ENCODE peak calls at places on chromosomes 1 and 21, in ten cellular contexts. I is spleen, R is uterus, H is choroid plexus epithelial cell, N is colonic mucosa, Q is Peyer's patch, A is OCI-LY7, K is PC-3, X is astrocyte of the spinal cord, V is K562. P is an unnamed sample.

GRCh38 chr1:194295690-194296089 is 1109.3 kb upstream of the B3GALT2 start:
- DNase-seq in I (no peak), R (no peak), H (peak), N (peak), Q (no peak), A (peak), K (peak), X (peak), V (peak), P (peak)

GRCh38 chr21:41980561-41980960 is 26.7 kb upstream of the C2CD2 start:
- DNase-seq in I (no peak), R (no peak), H (no peak), N (no peak), Q (no peak), A (no peak), K (no peak), X (no peak), V (no peak), P (no peak)

GRCh38 chr1:232597721-232598120 is 32.2 kb downstream of the SIPA1L2 start:
- DNase-seq in I (no peak), R (no peak), H (no peak), N (no peak), Q (no peak), A (peak), K (no peak), X (no peak), V (no peak), P (no peak)

GRCh38 chr1:212975607-212975918 is 25.2 kb downstream of the VASH2 start:
- DNase-seq in I (no peak), R (peak), H (no peak), N (no peak), Q (no peak), A (no peak), K (no peak), X (no peak), V (no peak), P (no peak)

GRCh38 chr21:21921410-21922232 is 923.4 kb downstream of the NCAM2 start:
- DNase-seq in I (no peak), R (no peak), H (peak), N (no peak), Q (no peak), A (peak), K (peak), X (peak), V (peak), P (peak)

GRCh38 chr1:193909406-193909805 is 723.0 kb upstream of the B3GALT2 start:
- DNase-seq in I (no peak), R (no peak), H (no peak), N (no peak), Q (no peak), A (no peak), K (no peak), X (no peak), V (no peak), P (no peak)

GRCh38 chr1:2591581-2592261 is 5.1 kb downstream of the PRXL2B start:
- DNase-seq in I (peak), R (peak), H (no peak), N (no peak), Q (peak), A (no peak), K (no peak), X (no peak), V (no peak), P (no peak)

GRCh38 chr1:208211901-208212843 is 32.0 kb downstream of the PLXNA2 start:
- DNase-seq in I (no peak), R (no peak), H (no peak), N (no peak), Q (no peak), A (no peak), K (no peak), X (no peak), V (no peak), P (no peak)

DNA sequence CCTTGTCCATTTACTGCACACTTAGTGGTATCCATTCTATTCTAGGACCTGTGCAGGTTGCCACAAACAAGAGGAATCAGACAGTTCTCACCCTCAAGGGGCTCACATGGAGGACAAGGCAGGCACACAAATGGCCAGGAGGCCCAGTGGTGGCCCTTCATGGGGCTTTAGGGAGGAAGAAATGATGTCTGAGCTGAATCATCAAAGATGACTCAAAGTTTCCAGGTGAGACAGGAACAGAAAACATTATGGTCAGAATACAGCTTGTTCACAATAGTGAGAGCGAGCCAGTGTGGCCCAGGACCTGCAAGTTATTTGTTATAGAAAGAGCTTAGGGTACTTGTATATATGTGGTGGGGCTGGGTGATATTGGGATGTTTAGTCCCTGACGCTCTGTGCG is 26.4 kb downstream of the SHISAL2A start:
- DNase-seq in I (no peak), R (no peak), H (no peak), N (no peak), Q (no peak), A (no peak), K (peak), X (no peak), V (no peak), P (no peak)
- H3K4me3 ChIP-seq in I (no peak), R (no peak), H (no peak), N (no peak), Q (no peak), A (no peak), K (no peak), X (no peak), V (no peak), P (no peak)

GRCh38 chr1:206591236-206591635 is 21.0 kb downstream of the EIF2D start:
- DNase-seq in I (no peak), R (no peak), H (peak), N (no peak), Q (no peak), A (no peak), K (no peak), X (no peak), V (no peak), P (peak)

GRCh38 chr1:206588492-206588891 is 23.8 kb downstream of the EIF2D start:
- DNase-seq in I (no peak), R (no peak), H (peak), N (no peak), Q (no peak), A (no peak), K (no peak), X (no peak), V (no peak), P (no peak)

GRCh38 chr1:206591696-206592095 is 20.6 kb downstream of the EIF2D start:
- DNase-seq in I (no peak), R (no peak), H (no peak), N (no peak), Q (no peak), A (no peak), K (no peak), X (no peak), V (no peak), P (no peak)

GRCh38 chr1:206589206-206589605 is 23.1 kb downstream of the EIF2D start:
- DNase-seq in I (no peak), R (peak), H (peak), N (no peak), Q (no peak), A (no peak), K (peak), X (peak), V (no peak), P (peak)

GRCh38 chr1:206590025-206590834 is 22.0 kb downstream of the EIF2D start:
- DNase-seq in I (no peak), R (no peak), H (peak), N (no peak), Q (no peak), A (no peak), K (peak), X (peak), V (peak), P (peak)
- TF ChIP-seq CTCF in I (no peak), R (no peak), H (peak), N (no peak), Q (peak), A (peak), K (peak), X (peak), V (peak), P (peak)

DNA sequence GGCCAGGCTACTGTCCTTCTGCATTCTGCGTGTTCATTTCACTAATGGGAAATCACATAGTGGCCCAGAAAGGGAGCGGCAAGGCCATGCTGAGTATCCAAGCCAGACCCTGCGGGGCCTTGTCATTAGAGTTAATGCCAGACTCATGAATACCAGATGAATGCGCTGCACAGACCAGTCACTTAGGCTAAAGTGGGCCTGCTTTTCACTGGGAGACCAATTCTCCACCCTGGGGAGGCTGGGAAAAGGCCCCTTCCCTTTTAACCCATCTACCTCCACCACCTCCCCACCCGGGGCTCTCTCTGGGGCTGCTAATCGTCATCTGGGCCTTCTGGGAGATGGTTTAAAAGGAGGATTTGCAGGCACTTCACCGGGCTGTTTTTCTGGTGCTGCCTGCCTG is 17.1 kb upstream of the GRIK3 start:
- DNase-seq in I (no peak), R (no peak), H (no peak), N (no peak), Q (no peak), A (no peak), K (no peak), X (no peak), V (no peak), P (no peak)
- H3K4me3 ChIP-seq in I (no peak), R (no peak), H (no peak), N (no peak), Q (no peak), A (no peak), K (no peak), X (no peak), V (no peak), P (no peak)

GRCh38 chr1:161177112-161177935 is at the start of gene B4GALT3:
- DNase-seq in I (peak), R (peak), H (peak), N (peak), Q (peak), A (peak), K (peak), X (peak), V (peak), P (peak)
- TF ChIP-seq CTCF in I (no peak), R (peak), H (no peak), N (no peak), Q (no peak), A (peak), K (no peak), X (no peak), V (peak), P (no peak)

DNA sequence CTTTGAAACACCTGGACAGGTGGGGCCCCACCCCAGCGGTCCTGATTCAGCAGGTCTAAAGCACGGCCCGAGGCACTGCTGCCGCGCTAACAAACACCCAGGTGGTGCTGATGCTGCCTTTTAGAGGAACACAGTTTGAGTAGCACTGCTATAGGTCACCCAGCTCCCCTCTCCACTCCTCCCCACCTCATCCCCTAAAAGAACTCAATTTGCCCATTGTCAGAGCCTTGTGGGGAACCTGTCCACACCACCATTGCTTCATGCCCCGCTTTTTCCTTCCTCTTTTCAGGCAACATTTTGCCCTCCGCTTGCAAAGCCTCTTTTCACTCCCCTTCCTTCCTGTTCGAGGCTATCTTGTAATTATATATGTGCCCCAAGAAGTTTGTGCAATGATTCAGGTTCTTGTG is 26.2 kb upstream of the PADI4 start:
- DNase-seq in I (peak), R (no peak), H (no peak), N (no peak), Q (no peak), A (no peak), K (no peak), X (no peak), V (no peak), P (no peak)
- H3K4me3 ChIP-seq in I (no peak), R (no peak), H (no peak), N (no peak), Q (no peak), A (no peak), K (no peak), X (no peak), V (no peak), P (no peak)

DNA sequence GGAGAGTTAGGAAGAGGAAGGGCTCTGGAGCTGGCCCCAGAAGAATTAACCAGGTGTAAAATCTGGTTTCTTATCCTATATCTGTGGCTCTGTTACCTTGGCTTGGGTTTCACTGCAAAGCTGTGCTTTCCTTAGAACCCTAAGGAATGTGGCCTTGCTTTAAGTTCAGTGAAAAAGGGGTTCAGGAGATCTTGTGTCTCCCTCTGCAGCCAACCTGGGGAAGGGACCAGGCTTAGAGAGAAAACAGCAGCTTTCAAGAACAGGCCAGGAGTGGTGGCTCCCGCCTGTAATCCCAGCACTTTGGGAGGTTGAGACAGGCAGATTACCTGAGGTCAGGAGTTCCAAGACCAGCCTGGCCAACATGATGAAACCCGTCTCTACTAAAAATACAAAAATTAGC is 16.1 kb upstream of the MYCL start:
- DNase-seq in I (no peak), R (no peak), H (peak), N (no peak), Q (no peak), A (no peak), K (no peak), X (no peak), V (no peak), P (no peak)
- TF ChIP-seq CTCF in I (no peak), R (no peak), H (peak), N (no peak), Q (no peak), A (no peak), K (no peak), X (no peak), V (peak), P (no peak)

DNA sequence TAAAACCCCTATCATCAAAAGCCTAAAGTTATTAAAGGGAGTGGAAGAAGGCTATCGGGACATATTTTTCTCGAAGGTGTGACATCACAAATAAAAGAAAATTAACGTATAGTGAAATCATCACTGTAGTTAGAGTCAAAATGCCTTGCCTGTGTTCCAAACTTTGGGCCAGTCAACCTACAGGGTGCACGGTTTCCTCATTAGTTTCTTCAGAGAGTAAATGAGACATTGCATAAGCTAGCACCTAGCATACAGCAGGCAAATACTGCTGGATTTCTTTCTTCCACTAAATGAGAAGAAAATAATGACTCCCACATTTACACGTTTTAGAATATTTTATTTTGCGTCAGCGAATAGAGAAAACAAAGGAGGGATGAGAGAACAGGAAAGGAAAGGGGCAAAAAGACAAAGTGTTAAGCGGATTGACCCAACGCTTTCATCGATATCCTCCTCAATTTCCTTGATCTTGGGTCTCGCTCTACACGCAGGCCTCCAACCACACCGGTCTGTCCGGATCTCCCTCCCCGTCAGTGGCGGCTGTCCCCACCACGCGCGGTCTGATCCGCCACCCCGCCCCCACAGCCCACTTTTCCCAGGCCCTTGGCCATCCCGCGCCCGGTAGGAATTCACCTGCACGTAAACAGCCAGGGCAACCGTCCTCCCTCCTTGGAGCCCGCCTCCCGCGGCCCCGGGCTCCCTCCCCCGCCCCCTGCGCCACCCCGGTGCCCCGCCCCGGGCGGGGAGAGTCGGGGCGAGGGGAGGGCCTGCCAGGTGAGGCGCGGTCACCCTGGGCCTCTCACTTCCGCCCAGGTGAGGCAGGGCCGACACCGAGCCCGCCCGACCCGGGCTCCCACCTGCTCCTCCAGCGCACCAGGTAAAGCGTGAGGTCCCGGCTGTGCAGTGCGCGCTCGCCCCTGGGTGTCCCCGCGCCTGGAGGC is at the start of gene PATJ:
- DNase-seq in I (peak), R (peak), H (peak), N (peak), Q (peak), A (peak), K (peak), X (peak), V (no peak), P (peak)
- H3K4me3 ChIP-seq in I (peak), R (peak), H (peak), N (peak), Q (peak), A (peak), K (peak), X (peak), V (no peak), P (peak)

GRCh38 chr1:26529655-26530539 is at the start of gene RPS6KA1:
- DNase-seq in I (peak), R (peak), H (peak), N (peak), Q (peak), A (peak), K (peak), X (peak), V (peak), P (peak)
- TF ChIP-seq CTCF in I (no peak), R (no peak), H (no peak), N (no peak), Q (no peak), A (no peak), K (no peak), X (no peak), V (peak), P (no peak)

DNA sequence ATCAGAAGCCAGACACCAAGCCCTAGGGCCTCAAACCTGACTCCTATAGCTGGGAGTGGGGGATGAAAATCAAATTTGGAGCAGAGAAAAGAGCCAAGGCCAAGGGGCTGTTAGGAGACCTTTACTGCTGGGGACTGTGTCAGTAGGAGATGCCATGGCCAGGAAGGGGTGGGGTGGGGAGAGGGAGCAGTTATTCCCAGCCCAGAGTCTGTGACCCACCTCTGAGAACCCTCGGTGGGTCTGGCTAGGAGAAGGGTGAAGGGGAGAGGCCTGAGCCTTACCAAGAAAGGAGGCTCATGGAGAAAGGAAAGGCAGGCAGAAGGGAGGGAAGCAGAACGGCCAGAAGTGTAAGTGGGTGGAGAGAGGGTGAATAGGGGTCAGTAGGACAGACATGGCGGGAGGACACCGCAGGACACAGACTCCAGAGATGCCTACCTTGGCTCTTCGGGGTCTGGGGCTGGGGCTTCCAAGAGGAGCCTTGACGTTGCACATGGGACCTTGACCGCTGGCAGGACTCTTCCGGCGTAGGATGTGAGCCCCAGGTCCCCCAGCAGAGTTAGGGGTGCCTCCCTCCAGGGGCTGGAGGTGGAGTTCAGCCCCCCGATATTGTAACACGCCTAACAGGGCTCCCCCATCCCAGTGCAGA is 1.2 kb downstream of the ADAMTS4 start:
- DNase-seq in I (peak), R (no peak), H (no peak), N (no peak), Q (no peak), A (no peak), K (no peak), X (peak), V (no peak), P (no peak)
- H3K4me3 ChIP-seq in I (peak), R (peak), H (peak), N (peak), Q (peak), A (no peak), K (no peak), X (peak), V (no peak), P (peak)